ENCODE peak calls at places on chromosomes 5 and 9, in four cellular contexts. E, S, N and G are unnamed samples.

GRCh38 chr9:84296146-84296843 is 44.3 kb downstream of the SLC28A3 start:
- DNase-seq in E (peak), S (no peak), N (peak), G (peak)

GRCh38 chr5:180399931-180400330 is 46.8 kb upstream of the GFPT2 start:
- DNase-seq in E (no peak), S (no peak), N (no peak), G (no peak)

GRCh38 chr5:99694884-99695283 is 766.1 kb upstream of the CHD1 start:
- DNase-seq in E (no peak), S (no peak), N (no peak), G (no peak)

GRCh38 chr5:154194348-154195329 is 4.1 kb downstream of the GALNT10 start:
- DNase-seq in E (peak), S (no peak), N (peak), G (no peak)

GRCh38 chr9:14326264-14326826 is 12.4 kb upstream of the NFIB start:
- DNase-seq in E (peak), S (no peak), N (peak), G (no peak)

GRCh38 chr9:89916001-89916635 is 311.3 kb downstream of the GADD45G start:
- DNase-seq in E (no peak), S (no peak), N (no peak), G (no peak)

GRCh38 chr5:115179959-115180709 is 10.4 kb upstream of the TRIM36 start:
- DNase-seq in E (no peak), S (no peak), N (peak), G (no peak)

GRCh38 chr5:87042554-87042953 is 225.1 kb upstream of the RASA1 start:
- DNase-seq in E (no peak), S (no peak), N (no peak), G (no peak)

GRCh38 chr9:91572811-91573210 is 149.2 kb upstream of the NFIL3 start:
- DNase-seq in E (no peak), S (no peak), N (no peak), G (no peak)

GRCh38 chr5:45454114-45454513 is 242.1 kb downstream of the HCN1 start:
- DNase-seq in E (no peak), S (no peak), N (peak), G (no peak)

GRCh38 chr5:137316346-137316736 is 182.8 kb downstream of the SPOCK1 start:
- DNase-seq in E (peak), S (no peak), N (peak), G (no peak)

GRCh38 chr5:137415231-137415681 is 83.9 kb downstream of the SPOCK1 start:
- DNase-seq in E (peak), S (no peak), N (peak), G (no peak)

GRCh38 chr5:14834584-14835540 is 36.7 kb downstream of the ANKH start:
- DNase-seq in E (no peak), S (no peak), N (peak), G (no peak)

GRCh38 chr5:172903790-172904189 is 55.4 kb upstream of the RPL26L1 start:
- DNase-seq in E (peak), S (no peak), N (peak), G (peak)